ENCODE peak calls at places on chromosomes 4 and X, in seven cellular contexts. L is uterus; O is activated CD4-positive, alpha-beta T cell treated with anti-CD3 and anti-CD28 coated beads, Interleukin-2, amount 50 U/mL, for 24 hours; N is stimulated activated CD8-positive, alpha-beta memory T cell treated with anti-CD3 and anti-CD28 coated beads, Interleukin-12 subunit alpha, Interleukin-12 subunit beta, amount 100 ng/mL, for 4 hours; T is ACHN; F is HEK293T; Q is left ventricle myocardium inferior. X is an unnamed sample.

GRCh38 chr4:14871676-14872430 is 130.4 kb upstream of the CPEB2 start:
- DNase-seq in T (peak), N (peak), F (peak), Q (no peak), O (no peak), L (no peak), X (no peak)

GRCh38 chr4:2849267-2850140 is 5.9 kb downstream of the ADD1 start:
- DNase-seq in O (no peak), T (no peak), F (no peak), N (no peak), Q (no peak), L (no peak), X (no peak)

GRCh38 chr4:99633772-99634171 is 23.9 kb downstream of the C4orf54 start:
- DNase-seq in F (no peak), O (no peak), N (no peak), Q (no peak), T (no peak), L (no peak), X (no peak)

GRCh38 chr4:112895785-112896184 is 153.7 kb upstream of the ANK2 start:
- DNase-seq in T (peak), Q (no peak), N (no peak), L (no peak), O (no peak), F (no peak), X (peak)

GRCh38 chr4:175536852-175537453 is 275.1 kb downstream of the GPM6A start:
- DNase-seq in O (no peak), T (peak), N (no peak), F (peak), L (no peak), Q (no peak), X (peak)

GRCh38 chr4:159105063-159105414 is 2.2 kb downstream of the RAPGEF2 start:
- DNase-seq in T (no peak), Q (no peak), L (no peak), O (no peak), F (no peak), N (no peak), X (no peak)

GRCh38 chr4:112531146-112531545 is 15.2 kb upstream of the NEUROG2 start:
- DNase-seq in O (no peak), N (no peak), T (no peak), F (no peak), Q (no peak), L (no peak), X (no peak)

GRCh38 chr4:169050308-169050707 is 40.3 kb upstream of the CBR4 start:
- DNase-seq in T (no peak), L (no peak), Q (peak), F (no peak), O (no peak), N (no peak), X (no peak)

GRCh38 chrX:22365460-22365859 is 92.7 kb downstream of the CBLL2 start:
- DNase-seq in N (no peak), Q (no peak), O (no peak), L (no peak), T (peak), F (no peak), X (peak)

GRCh38 chr4:152534541-152535231 is 1.2 kb downstream of the FBXW7 start:
- DNase-seq in N (peak), F (peak), T (peak), L (peak), Q (peak), O (no peak), X (no peak)

GRCh38 chr4:99945718-99946345 is 586 bp downstream of the DNAJB14 start:
- DNase-seq in L (no peak), T (peak), O (peak), F (peak), Q (no peak), N (peak), X (no peak)

GRCh38 chrX:22246620-22247019 is 26.1 kb upstream of the CBLL2 start:
- DNase-seq in O (no peak), N (no peak), L (no peak), F (no peak), T (no peak), Q (no peak), X (no peak)

GRCh38 chrX:139826065-139827044 is 106.5 kb downstream of the ATP11C start:
- DNase-seq in O (no peak), Q (no peak), L (no peak), F (no peak), N (no peak), T (no peak), X (no peak)

GRCh38 chrX:40971736-40972135 is 113.5 kb upstream of the USP9X start:
- DNase-seq in L (no peak), O (no peak), F (no peak), T (no peak), N (no peak), Q (no peak), X (no peak)

GRCh38 chrX:153764786-153765137 is 713 bp downstream of the PLXNB3 start:
- DNase-seq in Q (no peak), O (no peak), T (no peak), F (no peak), N (no peak), L (peak), X (no peak)

GRCh38 chr4:2469192-2469984 is 482 bp downstream of the RNF4 start:
- DNase-seq in O (peak), L (peak), T (peak), F (peak), Q (peak), N (peak), X (no peak)

GRCh38 chr4:24912252-24913098 is at the start of gene CCDC149:
- DNase-seq in O (no peak), L (peak), T (peak), Q (peak), N (no peak), F (no peak), X (no peak)

GRCh38 chr4:92304073-92304472 is 307 bp downstream of the GRID2 start:
- DNase-seq in T (no peak), O (no peak), Q (no peak), L (no peak), F (peak), N (no peak), X (no peak)

GRCh38 chr4:16827762-16828724 is 70.4 kb downstream of the LDB2 start:
- DNase-seq in N (no peak), F (no peak), O (no peak), L (peak), T (no peak), Q (no peak), X (no peak)

GRCh38 chrX:119698835-119699234 is 5.9 kb upstream of the SEPTIN6 start:
- DNase-seq in N (no peak), T (peak), F (peak), O (no peak), Q (no peak), L (no peak), X (no peak)

GRCh38 chr4:122542411-122543236 is 78.2 kb downstream of the IL21 start:
- DNase-seq in L (no peak), T (no peak), Q (no peak), N (no peak), O (peak), F (no peak), X (no peak)

GRCh38 chr4:5783486-5783885 is 72.5 kb downstream of the EVC start:
- DNase-seq in T (no peak), F (no peak), O (no peak), L (no peak), Q (no peak), N (no peak), X (no peak)

GRCh38 chr4:147761218-147761883 is 29.5 kb downstream of the ARHGAP10 start:
- DNase-seq in Q (no peak), L (no peak), O (no peak), F (no peak), N (no peak), T (no peak), X (no peak)

GRCh38 chr4:56733352-56733751 is 52.3 kb upstream of the HOPX start:
- DNase-seq in L (no peak), T (no peak), F (no peak), O (no peak), N (no peak), Q (no peak), X (no peak)

GRCh38 chr4:6453688-6453990 is 18.8 kb downstream of the PPP2R2C start:
- DNase-seq in Q (no peak), N (no peak), F (no peak), O (no peak), T (no peak), L (no peak), X (no peak)

GRCh38 chrX:14927391-14927790 is 54.2 kb downstream of the MOSPD2 start:
- DNase-seq in Q (no peak), T (no peak), O (no peak), N (no peak), F (no peak), L (no peak), X (no peak)

GRCh38 chr4:83771113-83771705 is 235.3 kb downstream of the GPAT3 start:
- DNase-seq in N (no peak), T (peak), O (no peak), F (peak), L (no peak), Q (peak), X (no peak)

GRCh38 chrX:132876509-132876837 is 82.0 kb downstream of the HS6ST2 start:
- DNase-seq in L (peak), N (no peak), F (peak), O (no peak), T (no peak), Q (no peak), X (no peak)

GRCh38 chr4:142585411-142585810 is 260.7 kb downstream of the INPP4B start:
- DNase-seq in N (no peak), Q (no peak), L (no peak), O (no peak), T (no peak), F (no peak), X (no peak)

GRCh38 chr4:81397635-81398034 is 74.1 kb downstream of the RASGEF1B start:
- DNase-seq in F (no peak), N (no peak), T (no peak), L (no peak), O (no peak), Q (no peak), X (no peak)

GRCh38 chrX:136456133-136456532 is 31.6 kb upstream of the BRS3 start:
- DNase-seq in Q (no peak), T (no peak), O (no peak), F (no peak), N (no peak), L (no peak), X (no peak)

GRCh38 chr4:4485806-4486205 is 56.0 kb downstream of the STX18 start:
- DNase-seq in T (no peak), Q (no peak), L (no peak), N (no peak), O (no peak), F (no peak), X (no peak)

GRCh38 chrX:15418041-15418706 is 34.0 kb upstream of the VEGFD start:
- DNase-seq in F (no peak), L (no peak), O (no peak), Q (no peak), T (no peak), N (no peak), X (no peak)

GRCh38 chr4:26452565-26453531 is 37.4 kb downstream of the CCKAR start:
- DNase-seq in O (no peak), L (no peak), N (no peak), T (no peak), F (no peak), Q (no peak), X (no peak)

GRCh38 chr4:7295917-7296660 is 103.8 kb downstream of the SORCS2 start:
- DNase-seq in L (peak), T (peak), O (no peak), Q (peak), F (peak), N (no peak), X (no peak)

GRCh38 chr4:176422511-176422910 is 102.7 kb downstream of the SPCS3 start:
- DNase-seq in N (no peak), Q (no peak), F (no peak), L (no peak), T (no peak), O (no peak), X (no peak)

X was measured in kidney epithelial cell.